ENCODE peak calls at places on chromosome 3, in seven cellular contexts. J is mesendoderm, Z is tibial artery, B is cardiac muscle cell, G is testis, S is hepatocyte, D is heart right ventricle. M is an unnamed sample.

GRCh38 chr3:62559831-62560445 is 186.6 kb upstream of the FEZF2 start:
- DNase-seq in J (peak; percentile 33), B (peak; percentile 10), G (no peak), Z (no peak), D (no peak), S (peak; percentile 39), M (no peak)

GRCh38 chr3:65732060-65732933 is 306.4 kb downstream of the MAGI1 start:
- DNase-seq in S (peak; percentile 79), G (peak; percentile 19), J (peak; percentile 82), B (peak; percentile 81), D (no peak), Z (no peak), M (no peak)

GRCh38 chr3:141306276-141306675 is 62.0 kb upstream of the ZBTB38 start:
- DNase-seq in S (no peak), J (no peak), B (no peak), D (no peak), Z (no peak), G (no peak), M (no peak)

GRCh38 chr3:43923101-43923979 is 232.6 kb downstream of the ABHD5 start:
- DNase-seq in Z (no peak), G (no peak), S (no peak), B (no peak), J (no peak), D (no peak), M (no peak)

GRCh38 chr3:76345878-76346277 is 560.5 kb upstream of the ZNF717 start:
- DNase-seq in Z (no peak), G (no peak), B (no peak), J (no peak), D (no peak), S (no peak), M (no peak)

GRCh38 chr3:66495633-66496032 is 5.2 kb downstream of the LRIG1 start:
- DNase-seq in G (no peak), B (peak; percentile 55), S (no peak), Z (no peak), J (no peak), D (no peak), M (no peak)

GRCh38 chr3:32340039-32340438 is 51.6 kb upstream of the CMTM7 start:
- DNase-seq in Z (no peak), D (no peak), B (peak; percentile 61), S (peak; percentile 79), J (peak; percentile 80), G (peak; percentile 18), M (peak; percentile 50)

GRCh38 chr3:55818485-55818884 is 331.4 kb upstream of the WNT5A start:
- DNase-seq in B (peak; percentile 18), D (no peak), Z (no peak), G (no peak), S (no peak), J (peak; percentile 21), M (no peak)

GRCh38 chr3:30602946-30603345 is 3.5 kb upstream of the TGFBR2 start:
- DNase-seq in S (no peak), G (no peak), Z (no peak), D (no peak), B (no peak), J (no peak), M (no peak)

GRCh38 chr3:172138792-172139507 is 99.6 kb downstream of the FNDC3B start:
- DNase-seq in B (peak; percentile 18), D (no peak), J (peak; percentile 81), S (peak; percentile 49), G (peak; percentile 49), Z (peak; percentile 85), M (no peak)

GRCh38 chr3:63631670-63632069 is 20.8 kb upstream of the SNTN start:
- DNase-seq in D (no peak), G (no peak), B (no peak), J (no peak), S (no peak), Z (no peak), M (no peak)

GRCh38 chr3:183301937-183302580 is 49.0 kb downstream of the B3GNT5 start:
- DNase-seq in D (no peak), B (no peak), Z (no peak), J (no peak), G (no peak), S (no peak), M (no peak)

GRCh38 chr3:32951410-32951811 is at the start of gene CCR4:
- DNase-seq in G (no peak), D (no peak), Z (no peak), S (no peak), B (no peak), J (no peak), M (peak; percentile 31)

GRCh38 chr3:9352917-9353823 is 9.7 kb upstream of the THUMPD3 start:
- DNase-seq in G (peak; percentile 86), B (peak; percentile 66), S (peak; percentile 81), Z (peak; percentile 73), D (peak; percentile 45), J (peak; percentile 79), M (peak; percentile 69)

GRCh38 chr3:14933829-14934425 is 13.5 kb upstream of the NR2C2 start:
- DNase-seq in J (no peak), S (no peak), D (no peak), B (no peak), G (no peak), Z (no peak), M (no peak)

GRCh38 chr3:52682016-52682415 is 3.7 kb downstream of the PBRM1 start:
- DNase-seq in B (peak; percentile 27), G (peak; percentile 79), Z (no peak), J (peak; percentile 72), D (no peak), S (peak; percentile 67), M (no peak)

GRCh38 chr3:52681610-52682009 is 4.1 kb downstream of the PBRM1 start:
- DNase-seq in S (no peak), B (no peak), D (no peak), G (no peak), J (no peak), Z (no peak), M (no peak)

GRCh38 chr3:52678265-52678927 is 7.3 kb downstream of the PBRM1 start:
- DNase-seq in J (no peak), D (no peak), S (no peak), B (no peak), Z (no peak), G (no peak), M (no peak)

GRCh38 chr3:52679811-52680210 is 5.9 kb downstream of the PBRM1 start:
- DNase-seq in Z (no peak), G (no peak), J (no peak), D (no peak), B (no peak), S (no peak), M (no peak)

GRCh38 chr3:52679139-52679538 is 6.6 kb downstream of the PBRM1 start:
- DNase-seq in D (no peak), B (no peak), S (no peak), Z (no peak), J (no peak), G (no peak), M (no peak)
- H3K4me3 ChIP-seq in D (no peak overlapping the region), B (no peak overlapping the region), S (no peak overlapping the region), Z (no peak overlapping the region), J (no peak overlapping the region), G (no peak overlapping the region), M (no peak overlapping the region)

GRCh38 chr3:100563652-100564215 is 45.7 kb upstream of the ADGRG7 start:
- DNase-seq in B (no peak), S (no peak), G (no peak), J (no peak), Z (no peak), D (no peak), M (no peak)
- H3K27me3 ChIP-seq in B (no peaks in the 10 kb centered on the region), S (no peaks in the 10 kb centered on the region), G (no peaks in the 10 kb centered on the region), J (no peaks in the 10 kb centered on the region), Z (no peaks in the 10 kb centered on the region), D (no peaks in the 10 kb centered on the region), M (no peaks in the 10 kb centered on the region)

GRCh38 chr3:42906085-42906904 is at the start of gene ZNF662:
- DNase-seq in J (no peak), B (no peak), D (peak; percentile 64), G (peak; percentile 73), S (no peak), Z (peak; percentile 78), M (no peak)
- H3K4me3 ChIP-seq in J (no peak within 1 kb of the TSS), B (no peak within 1 kb of the TSS), D (peak within 1 kb of the TSS; percentile 79), G (peak within 1 kb of the TSS; percentile 80), S (no peak within 1 kb of the TSS), Z (peak within 1 kb of the TSS; percentile 84), M (no peak within 1 kb of the TSS)

GRCh38 chr3:193764959-193765358 is 172.0 kb downstream of the OPA1 start:
- DNase-seq in G (peak; percentile 60), B (no peak), S (peak; percentile 1), J (no peak), D (no peak), Z (no peak), M (no peak)
- H3K27me3 ChIP-seq in G (no peaks in the 10 kb centered on the region), B (no peaks in the 10 kb centered on the region), S (no peaks in the 10 kb centered on the region), J (no peaks in the 10 kb centered on the region), D (no peaks in the 10 kb centered on the region), Z (no peaks in the 10 kb centered on the region), M (no peaks in the 10 kb centered on the region)

DNA sequence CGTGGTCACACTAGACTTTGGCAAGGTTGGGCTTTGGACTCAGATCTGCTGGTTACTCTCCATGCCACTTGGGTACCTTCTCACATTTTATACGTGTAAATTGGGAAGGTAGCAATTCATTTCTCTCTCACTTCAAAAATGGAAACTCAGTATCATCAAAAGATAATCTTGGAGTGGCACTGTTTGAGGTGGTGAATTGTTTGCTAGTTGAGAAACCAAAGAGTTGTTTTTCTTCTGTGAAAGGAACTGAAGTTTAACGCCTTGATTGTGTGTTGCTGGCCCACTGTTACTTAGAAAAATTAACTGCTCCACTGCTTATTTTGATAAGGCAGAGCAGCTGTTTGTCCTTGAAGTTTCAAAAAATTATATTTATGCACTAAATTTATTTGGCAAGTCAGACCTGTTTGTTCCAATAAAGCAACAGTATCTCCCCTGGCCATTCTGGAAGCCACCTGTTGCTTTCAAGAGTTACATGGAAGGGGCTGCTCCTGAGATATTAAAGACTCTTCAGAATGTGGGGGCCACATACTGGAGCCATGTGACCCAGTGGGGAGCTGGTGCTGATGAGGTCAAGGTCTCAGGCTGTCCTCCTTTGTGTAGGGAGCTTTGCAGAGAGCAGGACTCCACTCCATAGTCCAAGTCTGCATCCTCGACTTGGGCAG is 16.2 kb downstream of the PLCL2 start:
- DNase-seq in J (no peak), D (no peak), Z (no peak), G (no peak), S (no peak), B (no peak), M (no peak)
- H3K4me3 ChIP-seq in J (no peak overlapping the region), D (no peak overlapping the region), Z (no peak overlapping the region), G (no peak overlapping the region), S (no peak overlapping the region), B (no peak overlapping the region), M (peak overlapping the region; percentile 24)